ENCODE peak calls at places on chromosomes 5 and 9, in nine cellular contexts. S is foreskin fibroblast; O is choroid plexus epithelial cell; N is activated CD4-positive, CD25-positive, alpha-beta regulatory T cell treated with anti-CD3 and anti-CD28 coated beads, Interleukin-2, amount 50 U/mL, for 72 hours; K is cardiac fibroblast; F is mucosa of descending colon; P is NCI-H345; H is activated T-helper 9 cell treated with anti-CD3 and anti-CD28 coated beads, Interleukin-2, amount 50 U/mL, for 16 hours; E is upper lobe of right lung. Q is an unnamed sample.

GRCh38 chr9:70902705-70903131 is 218.7 kb downstream of the TRPM3 start:
- DNase-seq in S (peak; percentile 98), O (peak; percentile 98), N (no peak), K (peak; percentile 93), F (no peak), P (no peak), H (no peak), E (no peak), Q (peak; percentile 98)

GRCh38 chr9:109311731-109312130 is 9.1 kb downstream of the EPB41L4B start:
- DNase-seq in S (no peak), O (no peak), N (no peak), K (no peak), F (no peak), P (no peak), H (no peak), E (no peak), Q (no peak)

GRCh38 chr5:166595274-166595951 is 1696.0 kb upstream of the WWC1 start:
- DNase-seq in S (no peak), O (no peak), N (no peak), K (no peak), F (no peak), P (no peak), H (no peak), E (no peak), Q (no peak)

GRCh38 chr9:15299374-15299939 is 7.6 kb downstream of the TTC39B start:
- DNase-seq in S (no peak), O (no peak), N (peak; percentile 51), K (no peak), F (no peak), P (no peak), H (peak; percentile 35), E (no peak), Q (no peak)

GRCh38 chr9:93575706-93576295 is 583 bp upstream of the PHF2 start:
- DNase-seq in S (peak; percentile 69), O (no peak), N (peak; percentile 57), K (peak; percentile 39), F (peak; percentile 76), P (no peak), H (no peak), E (peak; percentile 86), Q (peak; percentile 27)

GRCh38 chr9:93642961-93643360 is 66.6 kb downstream of the PHF2 start:
- DNase-seq in S (peak; percentile 93), O (peak; percentile 91), N (no peak), K (peak; percentile 51), F (no peak), P (no peak), H (no peak), E (peak; percentile 13), Q (peak; percentile 57)

GRCh38 chr9:133734600-133735414 is 3.3 kb downstream of the SARDH start:
- DNase-seq in S (no peak), O (no peak), N (no peak), K (no peak), F (peak; percentile 42), P (no peak), H (no peak), E (peak; percentile 56), Q (no peak)

GRCh38 chr5:167916706-167917105 is 374.7 kb upstream of the WWC1 start:
- DNase-seq in S (no peak), O (peak; percentile 71), N (no peak), K (peak; percentile 39), F (no peak), P (no peak), H (no peak), E (no peak), Q (no peak)

GRCh38 chr5:169980418-169981053 is at the start of gene INSYN2B:
- DNase-seq in S (peak; percentile 92), O (peak; percentile 94), N (no peak), K (peak; percentile 93), F (no peak), P (peak; percentile 27), H (no peak), E (no peak), Q (peak; percentile 94)

GRCh38 chr5:145982572-145983314 is 46.4 kb downstream of the SH3RF2 start:
- DNase-seq in S (no peak), O (peak; percentile 45), N (no peak), K (no peak), F (no peak), P (no peak), H (no peak), E (no peak), Q (no peak)

GRCh38 chr5:3660630-3661029 is 65.0 kb downstream of the IRX1 start:
- DNase-seq in S (no peak), O (no peak), N (no peak), K (no peak), F (no peak), P (no peak), H (no peak), E (no peak), Q (no peak)

GRCh38 chr5:178496661-178497060 is 93.5 kb downstream of the COL23A1 start:
- DNase-seq in S (peak; percentile 2), O (no peak), N (no peak), K (no peak), F (no peak), P (no peak), H (no peak), E (no peak), Q (no peak)

GRCh38 chr9:95552241-95552640 is 35.5 kb upstream of the PTCH1 start:
- DNase-seq in S (no peak), O (no peak), N (no peak), K (no peak), F (no peak), P (no peak), H (no peak), E (no peak), Q (no peak)

GRCh38 chr9:132160802-132161742 is 786 bp upstream of the NTNG2 start:
- DNase-seq in S (peak; percentile 82), O (peak; percentile 84), N (peak; percentile 48), K (peak; percentile 72), F (no peak), P (peak; percentile 27), H (no peak), E (no peak), Q (peak; percentile 80)